ENCODE peak calls at places on chromosomes 5 and 9, in nine cellular contexts. One of them, this sample, is unnamed.

GRCh38 chr5:80185095-80185494 is 70.8 kb downstream of the SERINC5 start:
- DNase-seq in neuronal stem cell: no peak
- DNase-seq in PC-3: no peak
- DNase-seq in IMR-90: no peak
- DNase-seq in fibroblast of lung: no peak
- DNase-seq in hepatocyte: no peak
- DNase-seq in neural progenitor cell: no peak
- DNase-seq in astrocyte: no peak
- DNase-seq in mesenchymal stem cell: no peak
- DNase-seq in this sample: no peak

GRCh38 chr5:6448622-6449464 is at the start of gene UBE2QL1:
- DNase-seq in neuronal stem cell: no peak
- DNase-seq in PC-3: peak
- DNase-seq in IMR-90: no peak
- DNase-seq in fibroblast of lung: peak
- DNase-seq in hepatocyte: peak
- DNase-seq in neural progenitor cell: peak
- DNase-seq in astrocyte: no peak
- DNase-seq in mesenchymal stem cell: peak
- DNase-seq in this sample: peak

GRCh38 chr5:21802869-21803490 is 1050.2 kb downstream of the CDH12 start:
- DNase-seq in neuronal stem cell: peak
- DNase-seq in PC-3: peak
- DNase-seq in IMR-90: peak
- DNase-seq in fibroblast of lung: peak
- DNase-seq in hepatocyte: peak
- DNase-seq in neural progenitor cell: peak
- DNase-seq in astrocyte: peak
- DNase-seq in mesenchymal stem cell: peak
- DNase-seq in this sample: peak

GRCh38 chr9:131736440-131736839 is 3.4 kb downstream of the RAPGEF1 start:
- DNase-seq in neuronal stem cell: no peak
- DNase-seq in PC-3: no peak
- DNase-seq in IMR-90: no peak
- DNase-seq in fibroblast of lung: no peak
- DNase-seq in hepatocyte: no peak
- DNase-seq in neural progenitor cell: no peak
- DNase-seq in astrocyte: no peak
- DNase-seq in mesenchymal stem cell: no peak
- DNase-seq in this sample: no peak

GRCh38 chr9:30978000-30978399 is 1406.4 kb upstream of the ACO1 start:
- DNase-seq in neuronal stem cell: no peak
- DNase-seq in PC-3: no peak
- DNase-seq in IMR-90: no peak
- DNase-seq in fibroblast of lung: no peak
- DNase-seq in hepatocyte: no peak
- DNase-seq in neural progenitor cell: no peak
- DNase-seq in astrocyte: no peak
- DNase-seq in mesenchymal stem cell: no peak
- DNase-seq in this sample: no peak

GRCh38 chr9:77440057-77440456 is 208.1 kb downstream of the GNA14 start:
- DNase-seq in neuronal stem cell: no peak
- DNase-seq in PC-3: no peak
- DNase-seq in IMR-90: peak
- DNase-seq in fibroblast of lung: peak
- DNase-seq in hepatocyte: no peak
- DNase-seq in neural progenitor cell: peak
- DNase-seq in astrocyte: peak
- DNase-seq in mesenchymal stem cell: no peak
- DNase-seq in this sample: peak

GRCh38 chr5:172903790-172904189 is 55.4 kb upstream of the RPL26L1 start:
- DNase-seq in neuronal stem cell: no peak
- DNase-seq in PC-3: peak
- DNase-seq in IMR-90: peak
- DNase-seq in fibroblast of lung: peak
- DNase-seq in hepatocyte: peak
- DNase-seq in neural progenitor cell: no peak
- DNase-seq in astrocyte: peak
- DNase-seq in mesenchymal stem cell: peak
- DNase-seq in this sample: peak

GRCh38 chr5:141192110-141192725 is at the start of gene PCDHB10:
- DNase-seq in neuronal stem cell: peak
- DNase-seq in PC-3: peak
- DNase-seq in IMR-90: peak
- DNase-seq in fibroblast of lung: peak
- DNase-seq in hepatocyte: peak
- DNase-seq in neural progenitor cell: peak
- DNase-seq in astrocyte: no peak
- DNase-seq in mesenchymal stem cell: peak
- DNase-seq in this sample: peak

GRCh38 chr9:123933401-123933800 is 3.5 kb upstream of the DENND1A start:
- DNase-seq in neuronal stem cell: no peak
- DNase-seq in PC-3: peak
- DNase-seq in IMR-90: peak
- DNase-seq in fibroblast of lung: peak
- DNase-seq in hepatocyte: peak
- DNase-seq in neural progenitor cell: no peak
- DNase-seq in astrocyte: peak
- DNase-seq in mesenchymal stem cell: peak
- DNase-seq in this sample: peak

GRCh38 chr9:133371261-133371711 is 4.6 kb downstream of the SURF4 start:
- DNase-seq in neuronal stem cell: no peak
- DNase-seq in PC-3: no peak
- DNase-seq in IMR-90: no peak
- DNase-seq in fibroblast of lung: peak
- DNase-seq in hepatocyte: no peak
- DNase-seq in neural progenitor cell: no peak
- DNase-seq in astrocyte: peak
- DNase-seq in mesenchymal stem cell: no peak
- DNase-seq in this sample: peak

GRCh38 chr5:159430361-159431018 is 100.2 kb upstream of the IL12B start:
- DNase-seq in neuronal stem cell: no peak
- DNase-seq in PC-3: no peak
- DNase-seq in IMR-90: no peak
- DNase-seq in fibroblast of lung: no peak
- DNase-seq in hepatocyte: no peak
- DNase-seq in neural progenitor cell: no peak
- DNase-seq in astrocyte: no peak
- DNase-seq in mesenchymal stem cell: no peak
- DNase-seq in this sample: no peak

GRCh38 chr5:123119334-123119986 is 30.4 kb downstream of the PRDM6 start:
- DNase-seq in neuronal stem cell: no peak
- DNase-seq in PC-3: no peak
- DNase-seq in IMR-90: peak
- DNase-seq in fibroblast of lung: peak
- DNase-seq in hepatocyte: peak
- DNase-seq in neural progenitor cell: peak
- DNase-seq in astrocyte: peak
- DNase-seq in mesenchymal stem cell: peak
- DNase-seq in this sample: peak

GRCh38 chr5:141155540-141156374 is 5.9 kb downstream of the PCDHB6 start:
- DNase-seq in neuronal stem cell: no peak
- DNase-seq in PC-3: no peak
- DNase-seq in IMR-90: no peak
- DNase-seq in fibroblast of lung: no peak
- DNase-seq in hepatocyte: no peak
- DNase-seq in neural progenitor cell: peak
- DNase-seq in astrocyte: no peak
- DNase-seq in mesenchymal stem cell: no peak
- DNase-seq in this sample: peak

GRCh38 chr5:109298794-109299193 is 111.0 kb downstream of the PJA2 start:
- DNase-seq in neuronal stem cell: no peak
- DNase-seq in PC-3: no peak
- DNase-seq in IMR-90: no peak
- DNase-seq in fibroblast of lung: no peak
- DNase-seq in hepatocyte: no peak
- DNase-seq in neural progenitor cell: no peak
- DNase-seq in astrocyte: no peak
- DNase-seq in mesenchymal stem cell: no peak
- DNase-seq in this sample: no peak

GRCh38 chr5:38433160-38433861 is 123.1 kb downstream of the LIFR start:
- DNase-seq in neuronal stem cell: no peak
- DNase-seq in PC-3: no peak
- DNase-seq in IMR-90: peak
- DNase-seq in fibroblast of lung: peak
- DNase-seq in hepatocyte: peak
- DNase-seq in neural progenitor cell: no peak
- DNase-seq in astrocyte: peak
- DNase-seq in mesenchymal stem cell: peak
- DNase-seq in this sample: peak
- H2AFZ ChIP-seq in neuronal stem cell: peak
- H2AFZ ChIP-seq in PC-3: no peak
- H2AFZ ChIP-seq in IMR-90: peak
- H2AFZ ChIP-seq in fibroblast of lung: no peak
- H2AFZ ChIP-seq in hepatocyte: no peak
- H2AFZ ChIP-seq in neural progenitor cell: no peak
- H2AFZ ChIP-seq in astrocyte: no peak
- H2AFZ ChIP-seq in mesenchymal stem cell: no peak
- H2AFZ ChIP-seq in this sample: no peak

GRCh38 chr5:136043968-136044610 is 15.3 kb downstream of the TGFBI start:
- DNase-seq in neuronal stem cell: no peak
- DNase-seq in PC-3: no peak
- DNase-seq in IMR-90: no peak
- DNase-seq in fibroblast of lung: no peak
- DNase-seq in hepatocyte: no peak
- DNase-seq in neural progenitor cell: no peak
- DNase-seq in astrocyte: no peak
- DNase-seq in mesenchymal stem cell: no peak
- DNase-seq in this sample: no peak

GRCh38 chr5:136040746-136041415 is 12.1 kb downstream of the TGFBI start:
- DNase-seq in neuronal stem cell: no peak
- DNase-seq in PC-3: peak
- DNase-seq in IMR-90: no peak
- DNase-seq in fibroblast of lung: no peak
- DNase-seq in hepatocyte: no peak
- DNase-seq in neural progenitor cell: no peak
- DNase-seq in astrocyte: no peak
- DNase-seq in mesenchymal stem cell: no peak
- DNase-seq in this sample: peak

GRCh38 chr5:136042665-136043121 is 13.9 kb downstream of the TGFBI start:
- DNase-seq in neuronal stem cell: no peak
- DNase-seq in PC-3: peak
- DNase-seq in IMR-90: no peak
- DNase-seq in fibroblast of lung: peak
- DNase-seq in hepatocyte: peak
- DNase-seq in neural progenitor cell: peak
- DNase-seq in astrocyte: peak
- DNase-seq in mesenchymal stem cell: peak
- DNase-seq in this sample: peak

GRCh38 chr5:136042156-136042555 is 13.4 kb downstream of the TGFBI start:
- DNase-seq in neuronal stem cell: no peak
- DNase-seq in PC-3: no peak
- DNase-seq in IMR-90: no peak
- DNase-seq in fibroblast of lung: no peak
- DNase-seq in hepatocyte: no peak
- DNase-seq in neural progenitor cell: no peak
- DNase-seq in astrocyte: no peak
- DNase-seq in mesenchymal stem cell: no peak
- DNase-seq in this sample: no peak

GRCh38 chr5:136043551-136043950 is 14.8 kb downstream of the TGFBI start:
- DNase-seq in neuronal stem cell: no peak
- DNase-seq in PC-3: no peak
- DNase-seq in IMR-90: no peak
- DNase-seq in fibroblast of lung: peak
- DNase-seq in hepatocyte: no peak
- DNase-seq in neural progenitor cell: no peak
- DNase-seq in astrocyte: no peak
- DNase-seq in mesenchymal stem cell: no peak
- DNase-seq in this sample: peak
- H2AFZ ChIP-seq in neuronal stem cell: no peak
- H2AFZ ChIP-seq in PC-3: no peak
- H2AFZ ChIP-seq in IMR-90: no peak
- H2AFZ ChIP-seq in fibroblast of lung: no peak
- H2AFZ ChIP-seq in hepatocyte: no peak
- H2AFZ ChIP-seq in neural progenitor cell: no peak
- H2AFZ ChIP-seq in astrocyte: no peak
- H2AFZ ChIP-seq in mesenchymal stem cell: no peak
- H2AFZ ChIP-seq in this sample: no peak

GRCh38 chr5:179559280-179560252 is 9.2 kb downstream of the RUFY1 start:
- DNase-seq in neuronal stem cell: peak
- DNase-seq in PC-3: peak
- DNase-seq in IMR-90: peak
- DNase-seq in fibroblast of lung: peak
- DNase-seq in hepatocyte: peak
- DNase-seq in neural progenitor cell: peak
- DNase-seq in astrocyte: peak
- DNase-seq in mesenchymal stem cell: peak
- DNase-seq in this sample: peak
- H2AFZ ChIP-seq in neuronal stem cell: peak
- H2AFZ ChIP-seq in PC-3: peak
- H2AFZ ChIP-seq in IMR-90: peak
- H2AFZ ChIP-seq in fibroblast of lung: peak
- H2AFZ ChIP-seq in hepatocyte: peak
- H2AFZ ChIP-seq in neural progenitor cell: peak
- H2AFZ ChIP-seq in astrocyte: peak
- H2AFZ ChIP-seq in mesenchymal stem cell: peak
- H2AFZ ChIP-seq in this sample: peak

DNA sequence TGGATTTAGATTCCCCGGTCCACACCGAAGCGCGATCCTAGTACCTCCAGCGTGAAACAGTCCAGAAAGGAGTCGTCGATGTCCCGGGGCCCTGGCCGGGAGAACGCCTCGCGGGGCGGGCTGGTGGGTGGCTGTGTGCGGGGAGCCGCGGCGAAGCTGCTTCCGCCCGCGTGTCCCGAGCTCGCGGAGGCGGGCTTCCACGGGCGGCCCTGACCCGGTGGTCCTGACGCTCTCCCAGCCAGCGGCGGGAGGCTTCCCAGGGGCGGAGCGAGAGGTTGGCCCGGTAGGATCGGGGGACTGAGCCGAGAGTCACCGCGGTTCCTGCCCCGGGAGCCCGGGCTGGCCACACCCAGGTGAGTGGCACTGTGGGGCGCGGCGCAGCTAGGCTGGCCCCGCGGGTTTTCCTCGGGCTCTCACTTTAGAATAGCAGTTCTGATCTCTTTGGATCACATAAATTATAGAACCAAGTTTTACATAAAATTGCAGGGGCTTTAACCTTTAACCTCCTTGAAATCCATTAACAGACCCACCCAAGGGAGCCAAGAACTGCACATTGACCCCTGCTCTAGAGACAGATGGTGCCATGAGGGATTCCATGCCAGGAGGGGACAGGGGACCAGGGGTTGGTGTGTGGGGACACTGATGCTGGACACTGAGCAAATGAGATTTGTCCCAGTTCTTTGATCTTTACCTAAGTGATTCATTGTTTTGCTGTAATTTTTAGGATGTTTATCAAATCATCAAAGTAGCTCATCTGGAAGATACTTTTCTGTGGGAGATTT is 29.2 kb upstream of the IL31RA start:
- DNase-seq in neuronal stem cell: no peak
- DNase-seq in PC-3: no peak
- DNase-seq in IMR-90: no peak
- DNase-seq in fibroblast of lung: peak
- DNase-seq in hepatocyte: peak
- DNase-seq in neural progenitor cell: peak
- DNase-seq in astrocyte: peak
- DNase-seq in mesenchymal stem cell: peak
- DNase-seq in this sample: peak
- H2AFZ ChIP-seq in neuronal stem cell: peak
- H2AFZ ChIP-seq in PC-3: no peak
- H2AFZ ChIP-seq in IMR-90: peak
- H2AFZ ChIP-seq in fibroblast of lung: no peak
- H2AFZ ChIP-seq in hepatocyte: peak
- H2AFZ ChIP-seq in neural progenitor cell: peak
- H2AFZ ChIP-seq in astrocyte: peak
- H2AFZ ChIP-seq in mesenchymal stem cell: peak
- H2AFZ ChIP-seq in this sample: peak